ENCODE peak calls at places on chromosomes 5 and 9, in six cellular contexts. H, F, O, P, E and Q are unnamed samples.

GRCh38 chr5:177113566-177114424 is 19.8 kb upstream of the NSD1 start:
- DNase-seq in H (peak), F (no peak), O (peak), P (peak), E (peak), Q (peak)

GRCh38 chr9:95515272-95516113 is 1.3 kb downstream of the PTCH1 start:
- DNase-seq in H (no peak), F (no peak), O (no peak), P (no peak), E (no peak), Q (no peak)

GRCh38 chr9:95176755-95177319 is 140.7 kb downstream of the FANCC start:
- DNase-seq in H (no peak), F (no peak), O (no peak), P (no peak), E (no peak), Q (no peak)

GRCh38 chr5:125113328-125113727 is 366.9 kb upstream of the ZNF608 start:
- DNase-seq in H (peak), F (no peak), O (no peak), P (no peak), E (no peak), Q (no peak)

GRCh38 chr9:35749515-35750255 is 598 bp downstream of the RGP1 start:
- DNase-seq in H (no peak), F (no peak), O (no peak), P (peak), E (peak), Q (no peak)

GRCh38 chr5:123297866-123298265 is 125.3 kb downstream of the CEP120 start:
- DNase-seq in H (no peak), F (no peak), O (no peak), P (no peak), E (no peak), Q (no peak)

GRCh38 chr9:20526500-20527319 is 95.6 kb downstream of the MLLT3 start:
- DNase-seq in H (peak), F (no peak), O (peak), P (no peak), E (no peak), Q (no peak)

GRCh38 chr9:101365181-101365580 is 19.6 kb downstream of the BAAT start:
- DNase-seq in H (no peak), F (no peak), O (no peak), P (no peak), E (no peak), Q (no peak)

GRCh38 chr9:77543131-77543822 is 104.8 kb downstream of the GNA14 start:
- DNase-seq in H (no peak), F (no peak), O (no peak), P (no peak), E (no peak), Q (no peak)

GRCh38 chr5:65796917-65797316 is 74.9 kb downstream of the NLN start:
- DNase-seq in H (no peak), F (no peak), O (no peak), P (no peak), E (no peak), Q (no peak)

GRCh38 chr9:122446819-122447484 is 30.8 kb downstream of the OR1J1 start:
- DNase-seq in H (no peak), F (no peak), O (no peak), P (no peak), E (peak), Q (no peak)

GRCh38 chr5:140131967-140132409 is 6.3 kb downstream of the IGIP start:
- DNase-seq in H (no peak), F (no peak), O (no peak), P (no peak), E (no peak), Q (no peak)

GRCh38 chr9:135901826-135902225 is 5.5 kb downstream of the CAMSAP1 start:
- DNase-seq in H (no peak), F (no peak), O (no peak), P (no peak), E (no peak), Q (no peak)

GRCh38 chr9:130934702-130935659 is 4.1 kb downstream of the FIBCD1 start:
- DNase-seq in H (no peak), F (no peak), O (peak), P (no peak), E (peak), Q (no peak)

GRCh38 chr9:116689633-116690032 is 2.5 kb downstream of the TRIM32 start:
- DNase-seq in H (no peak), F (no peak), O (no peak), P (no peak), E (peak), Q (no peak)

GRCh38 chr9:107734231-107735014 is 244.9 kb upstream of the KLF4 start:
- DNase-seq in H (no peak), F (no peak), O (no peak), P (no peak), E (no peak), Q (no peak)

GRCh38 chr5:157351386-157352089 is 85.6 kb downstream of the CYFIP2 start:
- DNase-seq in H (no peak), F (no peak), O (no peak), P (no peak), E (no peak), Q (no peak)

GRCh38 chr5:115599502-115599901 is 2.8 kb downstream of the TICAM2 start:
- DNase-seq in H (no peak), F (no peak), O (no peak), P (peak), E (no peak), Q (no peak)

GRCh38 chr5:42927730-42928129 is 112.4 kb downstream of the ANXA2R start:
- DNase-seq in H (no peak), F (no peak), O (no peak), P (no peak), E (no peak), Q (no peak)

GRCh38 chr9:4894076-4894475 is 91.0 kb upstream of the JAK2 start:
- DNase-seq in H (no peak), F (no peak), O (no peak), P (no peak), E (no peak), Q (no peak)

GRCh38 chr5:138352722-138353549 is 451 bp downstream of the KDM3B start:
- DNase-seq in H (no peak), F (no peak), O (peak), P (peak), E (peak), Q (peak)
- TF ChIP-seq POLR2A in H (peak), F (no peak), O (peak), P (no peak), E (peak), Q (no peak)

GRCh38 chr5:15501057-15501791 is 1.2 kb downstream of the FBXL7 start:
- DNase-seq in H (no peak), F (no peak), O (no peak), P (no peak), E (no peak), Q (no peak)

GRCh38 chr5:15502208-15502607 is 2.2 kb downstream of the FBXL7 start:
- DNase-seq in H (no peak), F (no peak), O (no peak), P (no peak), E (no peak), Q (no peak)

GRCh38 chr5:15496886-15497285 is 3.1 kb upstream of the FBXL7 start:
- DNase-seq in H (no peak), F (no peak), O (no peak), P (no peak), E (no peak), Q (no peak)

GRCh38 chr5:15500326-15500958 is 462 bp downstream of the FBXL7 start:
- DNase-seq in H (no peak), F (no peak), O (no peak), P (no peak), E (no peak), Q (no peak)

GRCh38 chr5:15499528-15500325 is at the start of gene FBXL7:
- DNase-seq in H (no peak), F (peak), O (peak), P (peak), E (no peak), Q (no peak)
- TF ChIP-seq POLR2AphosphoS5 in H (no peak), F (no peak), O (no peak), P (no peak), E (no peak), Q (no peak)

GRCh38 chr9:120264528-120264927 is 315.4 kb downstream of the CDK5RAP2 start:
- DNase-seq in H (no peak), F (no peak), O (no peak), P (no peak), E (no peak), Q (no peak)
- TF ChIP-seq TAF1 in H (no peak), F (no peak), O (no peak), P (no peak), E (no peak), Q (no peak)

GRCh38 chr5:83474170-83474796 is 2.7 kb downstream of the VCAN start:
- DNase-seq in H (no peak), F (peak), O (peak), P (peak), E (peak), Q (peak)

GRCh38 chr5:83472508-83473343 is 1.2 kb downstream of the VCAN start:
- DNase-seq in H (no peak), F (no peak), O (no peak), P (peak), E (peak), Q (peak)

GRCh38 chr5:83474986-83475385 is 3.4 kb downstream of the VCAN start:
- DNase-seq in H (no peak), F (no peak), O (no peak), P (no peak), E (no peak), Q (no peak)

GRCh38 chr5:83472213-83472507 is 616 bp downstream of the VCAN start:
- DNase-seq in H (no peak), F (no peak), O (no peak), P (no peak), E (no peak), Q (no peak)

GRCh38 chr5:83473344-83474169 is 2.0 kb downstream of the VCAN start:
- DNase-seq in H (peak), F (peak), O (no peak), P (peak), E (peak), Q (peak)
- TF ChIP-seq POLR2A in H (no peak), F (peak), O (no peak), P (no peak), E (no peak), Q (no peak)

GRCh38 chr5:135243194-135244191 is 155.5 kb downstream of the MACROH2A1 start:
- DNase-seq in H (no peak), F (no peak), O (peak), P (no peak), E (no peak), Q (no peak)
- TF ChIP-seq POLR2AphosphoS5 in H (no peak), F (no peak), O (no peak), P (no peak), E (no peak), Q (no peak)

GRCh38 chr9:105858284-105858683 is 163.9 kb downstream of the TMEM38B start:
- DNase-seq in H (no peak), F (no peak), O (no peak), P (no peak), E (no peak), Q (no peak)
- TF ChIP-seq TAF1 in H (no peak), F (no peak), O (no peak), P (no peak), E (no peak), Q (no peak)

DNA sequence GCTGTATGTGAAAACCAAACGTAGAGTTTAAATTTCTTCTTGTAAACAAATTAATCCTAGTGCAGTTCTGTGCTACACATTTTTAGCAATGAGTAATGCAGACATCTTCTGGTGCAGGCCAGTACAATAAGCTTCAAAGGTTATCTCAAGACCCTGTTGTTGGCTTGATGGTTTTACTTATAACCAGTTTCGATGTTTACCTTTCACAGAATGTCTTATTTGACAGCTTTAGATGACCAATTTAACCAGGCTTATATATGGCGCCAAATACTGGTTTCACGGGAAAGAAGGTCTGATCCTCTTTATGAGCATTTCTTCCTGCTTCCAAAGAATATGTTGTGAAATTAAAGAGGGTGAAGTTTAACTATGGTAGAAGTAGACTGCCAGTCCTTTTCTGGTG is 9.9 kb downstream of the ZFAND5 start:
- DNase-seq in H (no peak), F (no peak), O (no peak), P (no peak), E (no peak), Q (no peak)
- TF ChIP-seq POLR2A in H (no peak), F (no peak), O (no peak), P (no peak), E (no peak), Q (no peak)

DNA sequence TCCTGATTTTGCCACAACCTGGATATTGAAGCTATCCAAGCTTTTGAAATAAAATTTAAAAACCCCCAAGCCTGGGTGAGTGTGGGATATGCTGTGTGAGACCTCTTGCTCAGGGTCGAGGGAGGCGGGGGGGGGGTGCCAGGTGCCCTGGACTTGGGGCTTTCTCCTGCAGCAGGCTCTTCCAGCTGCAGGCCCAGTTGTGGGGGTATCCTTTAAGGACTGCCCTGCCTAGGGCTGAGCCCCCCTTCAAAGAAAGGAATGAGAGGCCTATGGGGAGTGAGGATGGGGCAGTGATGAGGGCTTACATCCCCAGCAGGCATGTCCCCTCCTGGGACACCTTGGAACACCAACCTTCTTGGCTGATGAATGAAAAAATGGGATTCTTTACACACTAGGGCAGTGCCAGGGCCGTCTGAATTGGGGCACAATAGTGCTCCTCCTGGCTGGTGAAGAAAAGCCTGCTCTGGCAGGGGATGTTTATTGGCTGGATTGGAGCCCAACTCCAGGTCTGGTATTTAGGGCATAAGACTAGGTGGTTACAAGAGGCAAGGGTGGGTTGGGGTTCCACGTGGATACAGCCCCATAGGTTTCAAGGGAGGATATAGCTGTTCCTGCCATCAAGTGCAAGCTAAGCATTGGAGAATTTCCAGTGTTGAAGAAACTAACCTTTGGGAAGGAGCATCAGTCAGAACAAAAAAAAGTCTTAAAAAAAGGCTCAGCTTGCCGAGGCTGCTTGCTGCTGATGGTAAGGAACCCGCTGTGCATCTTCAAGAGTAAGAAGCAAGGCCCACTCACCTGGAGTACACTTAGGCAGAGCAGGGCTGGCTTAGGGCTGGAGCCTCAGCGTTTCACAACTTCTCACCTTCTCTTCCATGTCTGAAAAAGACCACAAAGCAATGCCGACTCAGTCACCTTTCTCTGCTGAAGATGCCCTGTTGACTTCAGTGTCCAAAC is 7.0 kb downstream of the HNRNPAB start:
- DNase-seq in H (no peak), F (no peak), O (no peak), P (no peak), E (peak), Q (no peak)
- TF ChIP-seq POLR2AphosphoS5 in H (no peak), F (peak), O (no peak), P (peak), E (peak), Q (peak)

GRCh38 chr5:138694146-138694545 is 59.1 kb upstream of the CTNNA1 start:
- DNase-seq in H (no peak), F (no peak), O (no peak), P (no peak), E (no peak), Q (no peak)
- TF ChIP-seq TAF1 in H (no peak), F (no peak), O (no peak), P (no peak), E (no peak), Q (no peak)